ENCODE peak calls at places on chromosome 14, in seven cellular contexts. One of them, this sample, is unnamed. For H3K4me1, the result is how much of the 10 kb centered on the place peaks cover.

GRCh38 chr14:81311128-81311527 is 89.0 kb downstream of the STON2 start:
- DNase-seq in neural progenitor cell: no peak
- DNase-seq in psoas muscle: no peak
- DNase-seq in aorta: no peak
- DNase-seq in IMR-90: no peak
- DNase-seq in suprapubic skin: no peak
- DNase-seq in CD8-positive, alpha-beta T cell: no peak
- DNase-seq in this sample: no peak

GRCh38 chr14:77181603-77182437 is at the start of gene TMEM63C:
- DNase-seq in aorta: no peak
- DNase-seq in IMR-90: no peak
- DNase-seq in psoas muscle: no peak
- DNase-seq in suprapubic skin: no peak
- DNase-seq in CD8-positive, alpha-beta T cell: peak
- DNase-seq in neural progenitor cell: peak
- DNase-seq in this sample: no peak

GRCh38 chr14:76328457-76329137 is 47.3 kb upstream of the ESRRB start:
- DNase-seq in CD8-positive, alpha-beta T cell: no peak
- DNase-seq in aorta: no peak
- DNase-seq in neural progenitor cell: no peak
- DNase-seq in suprapubic skin: no peak
- DNase-seq in psoas muscle: no peak
- DNase-seq in IMR-90: no peak
- DNase-seq in this sample: no peak

GRCh38 chr14:49505026-49505766 is 81.0 kb downstream of the RPS29 start:
- DNase-seq in suprapubic skin: no peak
- DNase-seq in psoas muscle: no peak
- DNase-seq in aorta: no peak
- DNase-seq in IMR-90: peak
- DNase-seq in neural progenitor cell: no peak
- DNase-seq in CD8-positive, alpha-beta T cell: no peak
- DNase-seq in this sample: no peak

GRCh38 chr14:60002819-60003492 is 83.0 kb downstream of the LRRC9 start:
- DNase-seq in psoas muscle: peak
- DNase-seq in CD8-positive, alpha-beta T cell: no peak
- DNase-seq in IMR-90: no peak
- DNase-seq in neural progenitor cell: no peak
- DNase-seq in aorta: no peak
- DNase-seq in suprapubic skin: no peak
- DNase-seq in this sample: no peak

GRCh38 chr14:92680781-92681650 is 67.4 kb downstream of the LGMN start:
- DNase-seq in psoas muscle: peak
- DNase-seq in IMR-90: peak
- DNase-seq in aorta: peak
- DNase-seq in CD8-positive, alpha-beta T cell: peak
- DNase-seq in suprapubic skin: no peak
- DNase-seq in neural progenitor cell: peak
- DNase-seq in this sample: peak

GRCh38 chr14:75497191-75497590 is 25.1 kb upstream of the BATF start:
- DNase-seq in suprapubic skin: no peak
- DNase-seq in CD8-positive, alpha-beta T cell: peak
- DNase-seq in IMR-90: no peak
- DNase-seq in psoas muscle: no peak
- DNase-seq in aorta: no peak
- DNase-seq in neural progenitor cell: no peak
- DNase-seq in this sample: no peak

GRCh38 chr14:65223636-65224035 is 121.3 kb upstream of the MAX start:
- DNase-seq in psoas muscle: no peak
- DNase-seq in suprapubic skin: no peak
- DNase-seq in neural progenitor cell: no peak
- DNase-seq in aorta: no peak
- DNase-seq in IMR-90: no peak
- DNase-seq in CD8-positive, alpha-beta T cell: no peak
- DNase-seq in this sample: no peak

GRCh38 chr14:50342211-50343080 is 30.3 kb downstream of the DMAC2L start:
- DNase-seq in IMR-90: peak
- DNase-seq in CD8-positive, alpha-beta T cell: peak
- DNase-seq in psoas muscle: peak
- DNase-seq in neural progenitor cell: peak
- DNase-seq in suprapubic skin: no peak
- DNase-seq in aorta: no peak
- DNase-seq in this sample: peak

GRCh38 chr14:95189400-95190162 is 32.3 kb upstream of the DICER1 start:
- DNase-seq in CD8-positive, alpha-beta T cell: no peak
- DNase-seq in IMR-90: no peak
- DNase-seq in aorta: no peak
- DNase-seq in neural progenitor cell: no peak
- DNase-seq in psoas muscle: no peak
- DNase-seq in suprapubic skin: no peak
- DNase-seq in this sample: no peak
- H3K4me1 ChIP-seq in CD8-positive, alpha-beta T cell: under half
- H3K4me1 ChIP-seq in IMR-90: under half
- H3K4me1 ChIP-seq in aorta: under half
- H3K4me1 ChIP-seq in neural progenitor cell: under half
- H3K4me1 ChIP-seq in psoas muscle: under half
- H3K4me1 ChIP-seq in suprapubic skin: under half
- H3K4me1 ChIP-seq in this sample: under half

DNA sequence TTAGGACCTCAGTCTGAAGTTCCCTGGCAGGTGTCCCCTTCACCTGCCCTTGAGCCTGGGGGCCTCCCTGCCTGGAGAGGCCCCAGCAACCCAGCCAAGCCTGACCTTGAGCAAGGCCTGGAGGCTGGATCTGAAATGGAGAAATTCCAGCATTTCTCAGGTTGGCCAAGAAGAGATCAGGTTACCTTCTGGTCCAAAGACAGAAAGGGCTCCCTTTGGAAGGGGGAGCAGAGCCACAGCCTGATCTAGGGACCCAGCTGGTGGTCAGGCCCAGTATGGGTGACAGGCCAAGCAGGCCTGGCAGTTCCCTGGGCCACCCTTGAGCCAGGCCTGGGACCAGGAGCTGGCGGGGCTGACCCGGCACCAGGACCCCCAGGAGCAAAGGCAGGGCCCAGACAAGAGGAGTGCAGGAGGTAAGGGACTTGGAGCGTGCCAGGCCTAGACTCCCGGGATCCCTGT is 82.8 kb downstream of the TNFAIP2 start:
- DNase-seq in psoas muscle: no peak
- DNase-seq in aorta: no peak
- DNase-seq in neural progenitor cell: no peak
- DNase-seq in IMR-90: no peak
- DNase-seq in suprapubic skin: peak
- DNase-seq in CD8-positive, alpha-beta T cell: no peak
- DNase-seq in this sample: no peak
- H3K27ac ChIP-seq in psoas muscle: peak
- H3K27ac ChIP-seq in aorta: no peak
- H3K27ac ChIP-seq in neural progenitor cell: no peak
- H3K27ac ChIP-seq in IMR-90: no peak
- H3K27ac ChIP-seq in suprapubic skin: peak
- H3K27ac ChIP-seq in CD8-positive, alpha-beta T cell: no peak
- H3K27ac ChIP-seq in this sample: peak

DNA sequence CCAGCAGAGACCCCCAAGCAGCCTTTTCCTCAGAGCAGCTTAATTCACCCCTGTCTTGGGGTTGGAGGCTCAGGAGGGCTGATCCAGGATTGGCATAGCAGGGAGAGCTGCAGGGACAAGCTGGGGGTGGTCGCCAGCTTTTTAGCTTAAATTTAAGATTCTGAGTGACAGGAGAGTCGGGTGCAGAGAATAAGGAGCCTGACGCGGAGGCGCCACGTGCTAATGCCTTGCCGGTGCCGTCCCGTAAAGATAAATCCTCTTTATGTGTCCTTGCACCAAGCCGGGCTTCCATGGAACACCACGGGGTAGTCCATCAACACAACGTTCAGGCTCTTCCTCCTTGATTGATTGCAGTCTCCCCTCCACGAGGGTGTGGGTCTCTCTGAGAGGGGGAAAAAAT is 3.8 kb downstream of the DLK1 start:
- DNase-seq in neural progenitor cell: no peak
- DNase-seq in aorta: no peak
- DNase-seq in CD8-positive, alpha-beta T cell: no peak
- DNase-seq in IMR-90: no peak
- DNase-seq in suprapubic skin: no peak
- DNase-seq in psoas muscle: no peak
- DNase-seq in this sample: no peak
- H3K4me1 ChIP-seq in neural progenitor cell: half or more
- H3K4me1 ChIP-seq in aorta: under half
- H3K4me1 ChIP-seq in CD8-positive, alpha-beta T cell: under half
- H3K4me1 ChIP-seq in IMR-90: under half
- H3K4me1 ChIP-seq in suprapubic skin: under half
- H3K4me1 ChIP-seq in psoas muscle: under half
- H3K4me1 ChIP-seq in this sample: under half

GRCh38 chr14:70890842-70891442 is 16.3 kb upstream of the PCNX1 start:
- DNase-seq in psoas muscle: no peak
- DNase-seq in suprapubic skin: no peak
- DNase-seq in IMR-90: no peak
- DNase-seq in CD8-positive, alpha-beta T cell: no peak
- DNase-seq in neural progenitor cell: no peak
- DNase-seq in aorta: no peak
- DNase-seq in this sample: no peak

GRCh38 chr14:70893842-70894237 is 13.4 kb upstream of the PCNX1 start:
- DNase-seq in CD8-positive, alpha-beta T cell: no peak
- DNase-seq in IMR-90: no peak
- DNase-seq in neural progenitor cell: no peak
- DNase-seq in suprapubic skin: no peak
- DNase-seq in aorta: no peak
- DNase-seq in psoas muscle: no peak
- DNase-seq in this sample: no peak

GRCh38 chr14:70889555-70889954 is 17.7 kb upstream of the PCNX1 start:
- DNase-seq in suprapubic skin: no peak
- DNase-seq in neural progenitor cell: no peak
- DNase-seq in CD8-positive, alpha-beta T cell: no peak
- DNase-seq in IMR-90: no peak
- DNase-seq in psoas muscle: no peak
- DNase-seq in aorta: no peak
- DNase-seq in this sample: no peak

GRCh38 chr14:70893062-70893841 is 14.0 kb upstream of the PCNX1 start:
- DNase-seq in neural progenitor cell: no peak
- DNase-seq in aorta: no peak
- DNase-seq in CD8-positive, alpha-beta T cell: no peak
- DNase-seq in psoas muscle: no peak
- DNase-seq in IMR-90: no peak
- DNase-seq in suprapubic skin: no peak
- DNase-seq in this sample: no peak

GRCh38 chr14:70891741-70892140 is 15.5 kb upstream of the PCNX1 start:
- DNase-seq in neural progenitor cell: no peak
- DNase-seq in psoas muscle: no peak
- DNase-seq in suprapubic skin: no peak
- DNase-seq in CD8-positive, alpha-beta T cell: no peak
- DNase-seq in aorta: no peak
- DNase-seq in IMR-90: no peak
- DNase-seq in this sample: no peak
- H3K27ac ChIP-seq in neural progenitor cell: no peak
- H3K27ac ChIP-seq in psoas muscle: no peak
- H3K27ac ChIP-seq in suprapubic skin: no peak
- H3K27ac ChIP-seq in CD8-positive, alpha-beta T cell: no peak
- H3K27ac ChIP-seq in aorta: no peak
- H3K27ac ChIP-seq in IMR-90: no peak
- H3K27ac ChIP-seq in this sample: no peak

GRCh38 chr14:22839159-22839779 is 2.9 kb downstream of the MMP14 start:
- DNase-seq in neural progenitor cell: no peak
- DNase-seq in psoas muscle: peak
- DNase-seq in CD8-positive, alpha-beta T cell: no peak
- DNase-seq in IMR-90: peak
- DNase-seq in aorta: no peak
- DNase-seq in suprapubic skin: peak
- DNase-seq in this sample: no peak

GRCh38 chr14:22837059-22837749 is 819 bp downstream of the MMP14 start:
- DNase-seq in IMR-90: peak
- DNase-seq in suprapubic skin: no peak
- DNase-seq in CD8-positive, alpha-beta T cell: no peak
- DNase-seq in aorta: peak
- DNase-seq in psoas muscle: peak
- DNase-seq in neural progenitor cell: peak
- DNase-seq in this sample: peak

GRCh38 chr14:22836301-22837058 is at the start of gene MMP14:
- DNase-seq in CD8-positive, alpha-beta T cell: no peak
- DNase-seq in psoas muscle: peak
- DNase-seq in suprapubic skin: peak
- DNase-seq in neural progenitor cell: peak
- DNase-seq in IMR-90: peak
- DNase-seq in aorta: peak
- DNase-seq in this sample: peak

GRCh38 chr14:22838631-22839041 is 2.3 kb downstream of the MMP14 start:
- DNase-seq in neural progenitor cell: no peak
- DNase-seq in CD8-positive, alpha-beta T cell: no peak
- DNase-seq in IMR-90: peak
- DNase-seq in aorta: peak
- DNase-seq in suprapubic skin: no peak
- DNase-seq in psoas muscle: peak
- DNase-seq in this sample: no peak

DNA sequence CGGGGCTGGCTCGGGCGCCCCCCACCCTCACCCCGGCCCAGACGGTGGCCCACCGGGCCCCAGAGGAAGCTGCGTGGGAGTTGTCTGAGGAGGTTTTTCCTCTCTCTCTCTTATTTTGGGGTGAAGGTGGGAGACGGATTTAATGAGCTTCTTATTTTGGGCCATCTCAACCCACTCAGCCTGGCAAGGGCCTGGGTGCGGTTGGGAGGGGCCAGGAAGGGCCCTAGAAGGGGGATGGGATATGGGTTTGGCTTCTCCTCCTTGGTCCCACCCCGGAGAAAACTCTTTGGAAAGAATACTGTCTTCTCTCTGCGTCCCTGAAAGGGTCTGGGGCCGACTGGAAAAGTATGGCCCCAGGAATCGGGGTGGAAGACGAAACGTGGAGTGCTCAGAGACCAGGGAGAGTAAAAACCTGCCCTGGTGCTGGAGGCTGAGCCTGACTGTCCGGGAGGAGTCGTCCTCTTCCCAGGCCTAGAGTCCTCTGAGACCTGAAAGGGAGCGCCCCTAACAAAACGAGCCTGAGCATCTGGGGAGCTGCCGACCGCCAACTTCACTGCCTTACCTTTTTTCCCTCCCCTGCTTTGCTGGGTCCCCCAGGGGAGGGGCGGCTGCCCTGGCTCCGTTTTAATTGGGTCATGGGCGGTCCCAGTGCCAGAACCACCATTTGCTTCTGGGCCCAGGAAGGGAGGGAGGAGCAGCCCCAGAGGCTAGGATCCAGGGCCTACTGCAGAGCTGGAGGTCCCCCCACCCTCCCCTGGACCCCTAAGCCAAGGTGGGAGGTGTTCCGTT is 1.6 kb downstream of the MMP14 start:
- DNase-seq in psoas muscle: peak
- DNase-seq in CD8-positive, alpha-beta T cell: no peak
- DNase-seq in neural progenitor cell: no peak
- DNase-seq in IMR-90: peak
- DNase-seq in aorta: peak
- DNase-seq in suprapubic skin: peak
- DNase-seq in this sample: no peak
- H3K4me1 ChIP-seq in psoas muscle: under half
- H3K4me1 ChIP-seq in CD8-positive, alpha-beta T cell: under half
- H3K4me1 ChIP-seq in neural progenitor cell: under half
- H3K4me1 ChIP-seq in IMR-90: under half
- H3K4me1 ChIP-seq in aorta: under half
- H3K4me1 ChIP-seq in suprapubic skin: half or more
- H3K4me1 ChIP-seq in this sample: under half

GRCh38 chr14:101917413-101918124 is 46.8 kb upstream of the DYNC1H1 start:
- DNase-seq in psoas muscle: no peak
- DNase-seq in neural progenitor cell: no peak
- DNase-seq in IMR-90: no peak
- DNase-seq in suprapubic skin: peak
- DNase-seq in aorta: no peak
- DNase-seq in CD8-positive, alpha-beta T cell: no peak
- DNase-seq in this sample: no peak
- H3K27ac ChIP-seq in psoas muscle: no peak
- H3K27ac ChIP-seq in neural progenitor cell: peak
- H3K27ac ChIP-seq in IMR-90: no peak
- H3K27ac ChIP-seq in suprapubic skin: no peak
- H3K27ac ChIP-seq in aorta: no peak
- H3K27ac ChIP-seq in CD8-positive, alpha-beta T cell: no peak
- H3K27ac ChIP-seq in this sample: no peak